ENCODE peak calls at places on chromosomes 11 and 22, in four cellular contexts. One of them, this sample, is unnamed.

GRCh38 chr11:124961972-124962609 is 8.1 kb downstream of the CCDC15 start:
- DNase-seq in HCT116: peak
- DNase-seq in uterus: no peak
- DNase-seq in AG04449: peak
- DNase-seq in this sample: no peak

GRCh38 chr11:102788334-102789035 is 8.1 kb upstream of the MMP10 start:
- DNase-seq in HCT116: no peak
- DNase-seq in uterus: no peak
- DNase-seq in AG04449: no peak
- DNase-seq in this sample: no peak

GRCh38 chr22:48926663-48927062 is 901.0 kb downstream of the BRD1 start:
- DNase-seq in HCT116: no peak
- DNase-seq in uterus: no peak
- DNase-seq in AG04449: no peak
- DNase-seq in this sample: no peak

GRCh38 chr11:102449651-102450570 is 2.7 kb downstream of the TMEM123 start:
- DNase-seq in HCT116: no peak
- DNase-seq in uterus: no peak
- DNase-seq in AG04449: no peak
- DNase-seq in this sample: no peak

GRCh38 chr22:49994361-49995058 is 18.1 kb downstream of the IL17REL start:
- DNase-seq in HCT116: no peak
- DNase-seq in uterus: no peak
- DNase-seq in AG04449: no peak
- DNase-seq in this sample: no peak

GRCh38 chr11:115607621-115608191 is 103.5 kb upstream of the CADM1 start:
- DNase-seq in HCT116: no peak
- DNase-seq in uterus: no peak
- DNase-seq in AG04449: no peak
- DNase-seq in this sample: no peak

GRCh38 chr22:26756675-26757293 is 99.4 kb downstream of the MIAT start:
- DNase-seq in HCT116: peak
- DNase-seq in uterus: peak
- DNase-seq in AG04449: no peak
- DNase-seq in this sample: peak

GRCh38 chr11:2704896-2705606 is 5.3 kb upstream of the KCNQ1OT1 start:
- DNase-seq in HCT116: no peak
- DNase-seq in uterus: no peak
- DNase-seq in AG04449: no peak
- DNase-seq in this sample: no peak

GRCh38 chr11:68436985-68437926 is 23.3 kb upstream of the PPP6R3 start:
- DNase-seq in HCT116: no peak
- DNase-seq in uterus: no peak
- DNase-seq in AG04449: no peak
- DNase-seq in this sample: no peak

GRCh38 chr11:106121570-106122320 is 44.3 kb downstream of the AASDHPPT start:
- DNase-seq in HCT116: no peak
- DNase-seq in uterus: no peak
- DNase-seq in AG04449: no peak
- DNase-seq in this sample: no peak
- TF ChIP-seq CTCF in HCT116: no peak
- TF ChIP-seq CTCF in uterus: no peak
- TF ChIP-seq CTCF in AG04449: no peak
- TF ChIP-seq CTCF in this sample: no peak

GRCh38 chr11:107689317-107690202 is 22.3 kb downstream of the SLN start:
- DNase-seq in HCT116: peak
- DNase-seq in uterus: peak
- DNase-seq in AG04449: no peak
- DNase-seq in this sample: no peak
- TF ChIP-seq CTCF in HCT116: peak
- TF ChIP-seq CTCF in uterus: peak
- TF ChIP-seq CTCF in AG04449: peak
- TF ChIP-seq CTCF in this sample: no peak

GRCh38 chr11:61792310-61793083 is at the start of the genes FEN1 and TMEM258:
- DNase-seq in HCT116: peak
- DNase-seq in uterus: peak
- DNase-seq in AG04449: peak
- DNase-seq in this sample: peak
- TF ChIP-seq CTCF in HCT116: no peak
- TF ChIP-seq CTCF in uterus: no peak
- TF ChIP-seq CTCF in AG04449: no peak
- TF ChIP-seq CTCF in this sample: no peak

GRCh38 chr11:63912678-63913077 is 4.3 kb downstream of the RCOR2 start:
- DNase-seq in HCT116: no peak
- DNase-seq in uterus: no peak
- DNase-seq in AG04449: no peak
- DNase-seq in this sample: no peak
- TF ChIP-seq CTCF in HCT116: no peak
- TF ChIP-seq CTCF in uterus: no peak
- TF ChIP-seq CTCF in AG04449: no peak
- TF ChIP-seq CTCF in this sample: no peak

GRCh38 chr22:46033256-46034200 is 56.6 kb upstream of the WNT7B start:
- DNase-seq in HCT116: no peak
- DNase-seq in uterus: peak
- DNase-seq in AG04449: no peak
- DNase-seq in this sample: no peak

GRCh38 chr22:46035380-46035741 is 58.4 kb upstream of the WNT7B start:
- DNase-seq in HCT116: no peak
- DNase-seq in uterus: no peak
- DNase-seq in AG04449: no peak
- DNase-seq in this sample: no peak

GRCh38 chr22:46036558-46037408 is 59.8 kb upstream of the WNT7B start:
- DNase-seq in HCT116: peak
- DNase-seq in uterus: peak
- DNase-seq in AG04449: no peak
- DNase-seq in this sample: no peak

GRCh38 chr22:46038174-46038487 is 61.2 kb upstream of the WNT7B start:
- DNase-seq in HCT116: no peak
- DNase-seq in uterus: no peak
- DNase-seq in AG04449: no peak
- DNase-seq in this sample: no peak

GRCh38 chr22:46035742-46036557 is 59.0 kb upstream of the WNT7B start:
- DNase-seq in HCT116: peak
- DNase-seq in uterus: peak
- DNase-seq in AG04449: peak
- DNase-seq in this sample: peak
- TF ChIP-seq CTCF in HCT116: no peak
- TF ChIP-seq CTCF in uterus: no peak
- TF ChIP-seq CTCF in AG04449: no peak
- TF ChIP-seq CTCF in this sample: no peak

DNA sequence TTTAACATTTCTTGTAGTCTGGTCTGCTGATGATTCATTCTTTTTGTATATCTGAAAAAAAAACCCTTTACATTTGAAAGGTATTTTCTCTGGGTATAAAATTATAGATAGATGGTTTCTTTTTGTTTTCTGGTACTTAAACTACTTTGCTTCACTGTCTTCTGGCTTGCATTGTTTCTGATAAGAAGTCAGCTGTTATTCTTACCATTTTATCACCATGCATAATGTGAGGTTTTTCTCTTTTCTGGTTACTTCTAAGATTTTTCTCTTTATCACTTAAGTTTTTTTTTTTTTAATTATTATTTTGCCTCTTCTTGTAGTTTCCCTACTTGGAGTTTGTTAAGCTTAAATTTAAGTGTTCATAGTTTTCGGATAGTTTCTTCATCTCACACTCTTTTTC is 84.7 kb downstream of the HSD17B12 start:
- DNase-seq in HCT116: no peak
- DNase-seq in uterus: no peak
- DNase-seq in AG04449: no peak
- DNase-seq in this sample: no peak
- TF ChIP-seq CTCF in HCT116: no peak
- TF ChIP-seq CTCF in uterus: no peak
- TF ChIP-seq CTCF in AG04449: no peak
- TF ChIP-seq CTCF in this sample: no peak

GRCh38 chr22:43228330-43228729 is 41.4 kb upstream of the TTLL12 start:
- DNase-seq in HCT116: peak
- DNase-seq in uterus: no peak
- DNase-seq in AG04449: no peak
- DNase-seq in this sample: no peak
- TF ChIP-seq CTCF in HCT116: peak
- TF ChIP-seq CTCF in uterus: peak
- TF ChIP-seq CTCF in AG04449: peak
- TF ChIP-seq CTCF in this sample: no peak

GRCh38 chr11:131544591-131544990 is 174.2 kb downstream of the NTM start:
- DNase-seq in HCT116: no peak
- DNase-seq in uterus: no peak
- DNase-seq in AG04449: no peak
- DNase-seq in this sample: no peak
- TF ChIP-seq CTCF in HCT116: no peak
- TF ChIP-seq CTCF in uterus: no peak
- TF ChIP-seq CTCF in AG04449: no peak
- TF ChIP-seq CTCF in this sample: no peak

GRCh38 chr11:109425554-109425953 is 3.6 kb downstream of the C11orf87 start:
- DNase-seq in HCT116: no peak
- DNase-seq in uterus: no peak
- DNase-seq in AG04449: no peak
- DNase-seq in this sample: no peak
- TF ChIP-seq CTCF in HCT116: peak
- TF ChIP-seq CTCF in uterus: no peak
- TF ChIP-seq CTCF in AG04449: peak
- TF ChIP-seq CTCF in this sample: no peak

GRCh38 chr11:73509188-73509587 is 88.7 kb downstream of the FAM168A start:
- DNase-seq in HCT116: no peak
- DNase-seq in uterus: no peak
- DNase-seq in AG04449: no peak
- DNase-seq in this sample: no peak
- TF ChIP-seq CTCF in HCT116: no peak
- TF ChIP-seq CTCF in uterus: no peak
- TF ChIP-seq CTCF in AG04449: no peak
- TF ChIP-seq CTCF in this sample: no peak

This sample was measured in natural killer cell.